ENCODE peak calls at places on chromosome 18, in ten cellular contexts. L is caudate nucleus, C is activated gamma-delta T cell, G is kidney tubule cell, Y is AML-193, R is cardiac septum, M is Right ventricle myocardium superior, I is NCI-H2171 treated with DMSO at 0.1 percent for 48 hours, J is NCI-H446, N is right cardiac atrium. O is an unnamed sample.

GRCh38 chr18:23237524-23238151 is 102.4 kb downstream of the CABLES1 start:
- DNase-seq in L (peak), I (no peak), N (peak), J (no peak), M (peak), G (peak), C (no peak), Y (no peak), R (peak), O (peak)

GRCh38 chr18:13909141-13909540 is 6.2 kb downstream of the MC2R start:
- DNase-seq in C (no peak), M (no peak), G (peak), I (no peak), Y (no peak), R (no peak), L (no peak), J (no peak), N (no peak), O (no peak)

GRCh38 chr18:7082666-7083065 is 34.9 kb downstream of the LAMA1 start:
- DNase-seq in C (no peak), G (no peak), M (no peak), I (no peak), R (no peak), L (no peak), J (no peak), Y (no peak), N (no peak), O (no peak)

GRCh38 chr18:57533399-57533884 is 53.1 kb downstream of the FECH start:
- DNase-seq in N (peak), C (no peak), G (no peak), J (no peak), I (peak), L (no peak), Y (no peak), M (no peak), R (no peak), O (no peak)

GRCh38 chr18:45325791-45326190 is 289.5 kb upstream of the SLC14A2 start:
- DNase-seq in G (peak), C (no peak), N (no peak), J (no peak), M (no peak), I (no peak), L (no peak), Y (no peak), R (no peak), O (no peak)

GRCh38 chr18:3721771-3722661 is 272.0 kb downstream of the TGIF1 start:
- DNase-seq in M (no peak), C (no peak), G (no peak), L (no peak), N (no peak), J (no peak), Y (peak), R (no peak), I (peak), O (peak)

GRCh38 chr18:22378672-22379282 is 38.9 kb downstream of the CTAGE1 start:
- DNase-seq in Y (peak), N (peak), G (peak), C (no peak), R (no peak), I (no peak), L (no peak), M (peak), J (no peak), O (peak)

GRCh38 chr18:71209944-71210343 is 921.1 kb downstream of the SOCS6 start:
- DNase-seq in M (no peak), G (no peak), J (no peak), R (no peak), C (no peak), N (no peak), L (no peak), Y (no peak), I (no peak), O (no peak)

GRCh38 chr18:3867768-3868445 is 417.9 kb downstream of the TGIF1 start:
- DNase-seq in M (no peak), L (peak), R (no peak), I (peak), N (no peak), J (no peak), Y (no peak), C (no peak), G (no peak), O (no peak)

GRCh38 chr18:30658306-30658705 is 384.2 kb downstream of the DSC3 start:
- DNase-seq in G (no peak), M (no peak), R (no peak), J (no peak), C (no peak), N (no peak), L (no peak), Y (no peak), I (no peak), O (no peak)

GRCh38 chr18:73318732-73319479 is 451.1 kb upstream of the NETO1 start:
- DNase-seq in J (no peak), C (no peak), N (no peak), L (no peak), R (no peak), Y (no peak), I (no peak), M (peak), G (no peak), O (no peak)

GRCh38 chr18:61841709-61842108 is 51.1 kb downstream of the RNF152 start:
- DNase-seq in Y (no peak), I (no peak), R (no peak), N (no peak), G (no peak), M (no peak), J (no peak), L (no peak), C (no peak), O (no peak)

GRCh38 chr18:55097406-55098170 is 138.3 kb upstream of the CCDC68 start:
- DNase-seq in C (no peak), J (no peak), L (no peak), N (no peak), Y (no peak), M (no peak), G (peak), I (peak), R (no peak), O (peak)

GRCh38 chr18:62486290-62486964 is 36.4 kb upstream of the ZCCHC2 start:
- DNase-seq in G (peak), M (no peak), N (no peak), J (no peak), L (no peak), Y (no peak), I (peak), C (no peak), R (no peak), O (peak)

GRCh38 chr18:55587341-55588000 is 521 bp downstream of the TCF4 start:
- DNase-seq in I (peak), R (no peak), Y (peak), C (no peak), L (no peak), G (no peak), M (peak), N (peak), J (no peak), O (peak)

GRCh38 chr18:62979900-62980299 is 264.6 kb downstream of the PHLPP1 start:
- DNase-seq in Y (no peak), J (no peak), G (no peak), C (no peak), I (no peak), N (no peak), L (no peak), R (no peak), M (no peak), O (no peak)

GRCh38 chr18:76363451-76364120 is 131.5 kb downstream of the ZNF516 start:
- DNase-seq in I (no peak), R (peak), C (no peak), M (no peak), Y (no peak), L (no peak), G (no peak), N (no peak), J (no peak), O (peak)

GRCh38 chr18:57743008-57743407 is 60.1 kb downstream of the ATP8B1 start:
- DNase-seq in G (peak), L (no peak), N (no peak), R (no peak), I (no peak), J (no peak), M (no peak), Y (no peak), C (no peak), O (peak)

GRCh38 chr18:34999734-35000397 is 41.3 kb upstream of the MAPRE2 start:
- DNase-seq in M (no peak), Y (no peak), C (no peak), I (peak), G (peak), L (no peak), N (no peak), R (no peak), J (no peak), O (no peak)

GRCh38 chr18:44849361-44849760 is 168.7 kb downstream of the SETBP1 start:
- DNase-seq in R (no peak), I (no peak), J (no peak), C (no peak), G (peak), Y (no peak), N (peak), M (no peak), L (no peak), O (no peak)